ENCODE peak calls at places on chromosomes 1 and 21, in eight cellular contexts. H is omental fat pad, O is lower lobe of right lung, D is left ventricle myocardium inferior, F is adrenal gland, C is body of pancreas, Z is cardiac fibroblast, J is neural crest cell. B is an unnamed sample.

GRCh38 chr21:32333953-32334673 is 35.5 kb downstream of the MRAP start:
- DNase-seq in D (no peak), C (no peak), F (no peak), Z (no peak), O (no peak), J (no peak), H (no peak), B (no peak)

GRCh38 chr21:33402011-33402979 is 918 bp upstream of the IFNGR2 start:
- DNase-seq in J (no peak), F (peak), Z (peak), D (peak), O (peak), C (peak), H (no peak), B (no peak)

GRCh38 chr1:59415876-59416275 is 119.0 kb downstream of the FGGY start:
- DNase-seq in O (no peak), H (no peak), Z (no peak), C (no peak), D (no peak), F (no peak), J (no peak), B (no peak)

GRCh38 chr1:43547538-43548072 is 16.9 kb downstream of the PTPRF start:
- DNase-seq in O (no peak), J (no peak), H (no peak), F (no peak), D (no peak), Z (no peak), C (no peak), B (no peak)

GRCh38 chr1:92784051-92784638 is 763 bp downstream of the EVI5 start:
- DNase-seq in C (peak), O (peak), H (no peak), D (no peak), F (peak), J (no peak), Z (peak), B (no peak)

GRCh38 chr1:232767381-232768074 is 37.7 kb upstream of the MAP10 start:
- DNase-seq in J (no peak), F (peak), D (no peak), H (no peak), Z (peak), C (peak), O (peak), B (no peak)

GRCh38 chr1:151475175-151475574 is 15.9 kb upstream of the POGZ start:
- DNase-seq in F (no peak), C (no peak), D (no peak), O (no peak), J (no peak), Z (peak), H (no peak), B (no peak)

GRCh38 chr21:42809577-42810440 is 69.5 kb downstream of the WDR4 start:
- DNase-seq in H (no peak), D (no peak), Z (no peak), C (no peak), O (no peak), F (no peak), J (no peak), B (no peak)

GRCh38 chr1:78792756-78793155 is 143.1 kb downstream of the IFI44 start:
- DNase-seq in H (no peak), C (no peak), J (no peak), F (no peak), O (no peak), Z (no peak), D (no peak), B (no peak)

GRCh38 chr1:206662396-206663092 is 22.2 kb upstream of the MAPKAPK2 start:
- DNase-seq in Z (no peak), J (no peak), H (no peak), D (no peak), C (no peak), F (no peak), O (no peak), B (no peak)

GRCh38 chr1:206666954-206667353 is 17.8 kb upstream of the MAPKAPK2 start:
- DNase-seq in C (no peak), H (no peak), O (no peak), J (no peak), Z (no peak), F (no peak), D (no peak), B (no peak)

GRCh38 chr1:206661161-206661820 is 23.4 kb upstream of the MAPKAPK2 start:
- DNase-seq in H (no peak), C (no peak), Z (no peak), O (no peak), D (no peak), F (no peak), J (no peak), B (no peak)

GRCh38 chr1:206664740-206665139 is 20.0 kb upstream of the MAPKAPK2 start:
- DNase-seq in Z (no peak), F (no peak), O (no peak), J (no peak), C (no peak), D (peak), H (no peak), B (no peak)

DNA sequence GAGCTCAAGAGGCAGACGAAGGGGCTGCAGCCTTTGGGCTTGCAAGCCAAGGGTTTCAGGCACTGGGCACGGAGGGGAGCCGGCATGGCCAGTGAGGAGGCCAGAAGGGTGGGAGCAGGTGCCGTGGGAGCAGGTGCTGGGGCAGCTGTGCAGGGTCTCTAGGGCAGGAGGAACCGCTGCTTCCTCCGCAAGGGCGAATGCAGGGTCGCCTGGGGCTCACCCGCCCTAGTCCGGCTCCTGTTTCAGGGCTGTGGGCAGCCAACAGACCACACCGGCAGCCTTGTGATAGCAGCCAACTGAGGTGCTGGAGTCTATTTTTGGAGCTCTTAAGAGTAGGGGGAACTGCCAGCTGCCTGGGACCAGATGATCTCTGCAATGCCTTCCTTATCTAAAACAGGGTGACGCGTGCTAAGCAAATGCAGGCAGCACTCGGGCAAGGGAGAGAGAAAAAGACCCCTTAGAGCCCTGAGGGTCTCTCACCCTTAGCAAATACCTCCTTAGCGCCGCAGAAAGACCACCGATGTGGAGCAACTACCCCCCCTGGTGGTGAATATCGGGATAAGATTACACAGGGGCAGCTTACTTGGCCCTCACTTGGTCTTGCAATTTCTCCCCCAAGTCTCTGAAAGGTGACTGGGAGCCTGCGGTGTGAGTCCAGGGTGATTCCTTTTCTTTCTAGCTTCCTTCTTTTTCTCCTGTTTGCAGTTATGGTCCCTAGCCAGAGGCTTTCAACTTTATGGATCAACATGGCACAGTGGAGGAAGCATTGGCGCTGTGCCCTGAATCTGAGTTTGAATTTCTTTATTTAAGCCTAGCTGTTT is 20.7 kb upstream of the MAPKAPK2 start:
- DNase-seq in F (peak), H (peak), Z (peak), J (peak), C (peak), O (no peak), D (peak), B (peak)
- TF ChIP-seq CTCF in F (peak), H (no peak), Z (peak), J (peak), C (peak), O (peak), D (peak), B (peak)

GRCh38 chr1:68808351-68808750 is 311.5 kb upstream of the DEPDC1 start:
- DNase-seq in H (no peak), O (no peak), J (no peak), C (no peak), D (no peak), F (no peak), Z (no peak), B (no peak)
- TF ChIP-seq CTCF in H (no peak), O (no peak), J (no peak), C (no peak), D (no peak), F (no peak), Z (no peak), B (no peak)

GRCh38 chr1:94544706-94545490 is 3.3 kb upstream of the F3 start:
- DNase-seq in D (no peak), O (no peak), C (no peak), H (no peak), J (no peak), F (no peak), Z (peak), B (no peak)
- TF ChIP-seq CTCF in D (no peak), O (no peak), C (no peak), H (no peak), J (no peak), F (no peak), Z (peak), B (no peak)

GRCh38 chr1:2445162-2445822 is 30.8 kb upstream of the PLCH2 start:
- DNase-seq in C (no peak), O (no peak), J (no peak), D (no peak), H (no peak), F (no peak), Z (no peak), B (no peak)

GRCh38 chr1:2441746-2442145 is 29.4 kb upstream of the PEX10 start:
- DNase-seq in H (no peak), O (no peak), F (no peak), Z (no peak), C (no peak), J (no peak), D (no peak), B (no peak)

GRCh38 chr1:2442676-2443075 is 30.3 kb upstream of the PEX10 start:
- DNase-seq in C (no peak), H (no peak), F (no peak), Z (no peak), D (no peak), O (no peak), J (no peak), B (no peak)

GRCh38 chr1:2444138-2444591 is 31.8 kb upstream of the PEX10 start:
- DNase-seq in C (no peak), O (no peak), H (no peak), Z (no peak), J (no peak), D (no peak), F (no peak), B (no peak)

DNA sequence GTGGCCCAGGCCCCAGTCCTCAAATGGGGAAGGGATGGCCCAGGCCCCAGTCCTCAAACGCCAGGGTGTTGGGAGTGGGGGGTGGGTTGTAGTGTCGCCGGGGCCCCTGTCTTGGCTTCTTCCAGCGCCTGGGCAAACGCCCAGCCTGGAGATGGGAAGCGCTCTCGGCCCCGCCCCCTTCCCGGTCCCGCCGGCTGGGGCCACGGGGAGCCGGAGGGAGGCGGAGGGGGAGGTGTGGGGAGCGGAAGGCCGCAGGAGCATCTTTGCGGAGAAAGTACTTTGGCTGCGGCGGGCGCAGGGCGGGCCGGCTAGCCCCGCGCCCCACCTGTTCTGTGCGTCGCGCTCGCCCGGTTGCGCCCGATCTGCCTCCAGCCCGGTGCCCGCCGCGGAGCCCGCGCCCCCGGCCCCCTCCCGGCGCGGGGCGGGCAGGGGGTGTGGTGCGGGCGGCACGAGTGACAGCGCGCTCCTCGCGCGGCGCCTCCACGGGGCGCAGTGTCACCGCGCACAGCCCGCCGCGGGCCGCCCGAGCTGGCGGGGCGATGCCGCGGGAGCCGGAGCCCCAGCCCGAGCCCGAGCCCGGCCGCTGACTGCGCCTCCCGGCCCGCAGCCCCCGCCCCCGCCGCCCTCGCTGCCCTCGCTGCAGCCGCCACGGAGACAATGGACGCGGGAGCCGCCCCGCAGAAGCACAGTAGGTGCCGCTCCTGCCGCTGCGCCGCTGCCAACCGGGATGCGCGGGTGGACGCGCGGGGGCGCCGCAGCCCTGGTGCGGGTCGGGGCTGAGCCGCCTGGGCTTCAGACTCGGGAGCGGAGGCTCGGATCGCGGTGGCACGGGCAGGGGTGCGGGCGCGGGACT is 31.1 kb upstream of the PEX10 start:
- DNase-seq in D (no peak), J (peak), C (no peak), H (no peak), Z (no peak), F (no peak), O (no peak), B (no peak)
- TF ChIP-seq CTCF in D (peak), J (peak), C (no peak), H (no peak), Z (no peak), F (no peak), O (no peak), B (peak)

GRCh38 chr1:206557636-206558473 is 50.5 kb downstream of the RASSF5 start:
- DNase-seq in J (no peak), Z (no peak), F (no peak), H (no peak), D (no peak), O (peak), C (peak), B (no peak)

GRCh38 chr1:206556047-206556747 is 48.9 kb downstream of the RASSF5 start:
- DNase-seq in H (no peak), F (peak), J (no peak), C (no peak), Z (no peak), D (no peak), O (no peak), B (no peak)

GRCh38 chr1:206558794-206559660 is 51.7 kb downstream of the RASSF5 start:
- DNase-seq in D (no peak), C (no peak), O (no peak), J (no peak), F (no peak), Z (no peak), H (no peak), B (no peak)

GRCh38 chr1:206555473-206555935 is 48.2 kb downstream of the RASSF5 start:
- DNase-seq in C (peak), F (peak), H (no peak), Z (no peak), J (no peak), D (peak), O (no peak), B (no peak)

GRCh38 chr1:206556748-206557635 is 49.7 kb downstream of the RASSF5 start:
- DNase-seq in O (peak), F (peak), D (peak), Z (peak), H (peak), C (peak), J (peak), B (peak)
- TF ChIP-seq CTCF in O (no peak), F (no peak), D (no peak), Z (no peak), H (no peak), C (no peak), J (peak), B (no peak)

DNA sequence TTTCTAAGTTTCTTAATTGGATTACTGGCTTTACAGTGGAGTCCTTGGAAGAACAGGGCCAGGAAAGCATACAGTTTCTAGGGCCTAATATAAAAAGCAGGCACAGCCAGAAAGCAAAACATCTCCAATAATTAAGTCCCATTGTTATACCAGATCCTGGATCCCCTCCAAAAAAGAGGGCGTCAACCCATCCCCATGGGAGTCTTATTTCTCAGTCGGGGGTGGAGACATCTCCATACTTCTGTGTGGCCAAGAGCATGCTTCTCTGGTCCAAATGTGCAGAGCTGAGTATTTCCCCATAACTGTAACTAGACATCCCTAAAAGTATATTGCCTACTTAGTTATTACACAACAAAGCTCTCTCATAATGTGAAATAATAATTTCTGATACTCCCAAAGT is 104.2 kb upstream of the SOX13 start:
- DNase-seq in H (no peak), J (no peak), Z (peak), C (no peak), F (no peak), O (no peak), D (peak), B (no peak)
- TF ChIP-seq CTCF in H (no peak), J (no peak), Z (no peak), C (no peak), F (no peak), O (no peak), D (no peak), B (no peak)

GRCh38 chr1:21706151-21706835 is 37.1 kb upstream of the RAP1GAP start:
- DNase-seq in F (peak), J (no peak), Z (peak), D (no peak), O (no peak), H (no peak), C (peak), B (no peak)
- TF ChIP-seq CTCF in F (no peak), J (no peak), Z (no peak), D (no peak), O (no peak), H (no peak), C (no peak), B (no peak)

B was measured in D721Med.